ENCODE peak calls at places on chromosomes 4 and X, in five cellular contexts. G is HFF-Myc; D is naive thymus-derived CD4-positive, alpha-beta T cell; A is substantia nigra; F is NCI-H748 treated with DMSO at 0.1 percent for 48 hours. P is an unnamed sample.

GRCh38 chr4:183758006-183758734 is 99.1 kb downstream of the TRAPPC11 start:
- DNase-seq in A (no peak), F (no peak), G (no peak), D (no peak), P (no peak)

GRCh38 chr4:105972946-105973621 is 77.8 kb downstream of the NPNT start:
- DNase-seq in F (no peak), D (no peak), A (no peak), G (no peak), P (no peak)

GRCh38 chrX:17375631-17376380 is 806 bp downstream of the NHS start:
- DNase-seq in A (no peak), F (no peak), D (no peak), G (no peak), P (no peak)

GRCh38 chr4:186839122-186840037 is 115.7 kb upstream of the FAT1 start:
- DNase-seq in D (no peak), G (no peak), F (no peak), A (no peak), P (no peak)

GRCh38 chr4:89296871-89297270 is 10.7 kb downstream of the GPRIN3 start:
- DNase-seq in A (no peak), G (no peak), D (no peak), F (no peak), P (no peak)

GRCh38 chr4:7711330-7711963 is 228.2 kb downstream of the AFAP1 start:
- DNase-seq in F (no peak), A (no peak), G (no peak), D (no peak), P (no peak)

GRCh38 chr4:46444318-46444717 is 54.4 kb upstream of the GABRA2 start:
- DNase-seq in D (no peak), G (no peak), F (no peak), A (no peak), P (no peak)

GRCh38 chrX:1386338-1387127 is 5.4 kb downstream of the SLC25A6 start:
- DNase-seq in D (no peak), A (no peak), G (no peak), F (no peak), P (no peak)

GRCh38 chr4:45036677-45037076 is 310.3 kb upstream of the GNPDA2 start:
- DNase-seq in F (peak; percentile 7), A (no peak), D (no peak), G (no peak), P (no peak)

GRCh38 chr4:164803702-164804101 is 49.8 kb downstream of the SMIM31 start:
- DNase-seq in G (no peak), A (no peak), D (no peak), F (no peak), P (no peak)

GRCh38 chrX:69932323-69932722 is 117.4 kb downstream of the AWAT2 start:
- DNase-seq in F (no peak), D (no peak), A (no peak), G (no peak), P (no peak)

GRCh38 chr4:123937612-123938011 is 541.0 kb downstream of the SPRY1 start:
- DNase-seq in A (no peak), G (no peak), F (no peak), D (no peak), P (no peak)

GRCh38 chr4:89653012-89653411 is 183.9 kb downstream of the SNCA start:
- DNase-seq in A (no peak), F (no peak), D (no peak), G (no peak), P (no peak)

GRCh38 chrX:15718283-15718970 is 19.6 kb upstream of the CA5B start:
- DNase-seq in G (no peak), D (no peak), F (no peak), A (no peak), P (no peak)

GRCh38 chr4:24473309-24473721 is 111.0 kb downstream of the DHX15 start:
- DNase-seq in F (peak; percentile 3), D (peak; percentile 3), G (no peak), A (no peak), P (no peak)

GRCh38 chr4:150136481-150136880 is 58.2 kb downstream of the DCLK2 start:
- DNase-seq in D (no peak), A (no peak), G (no peak), F (no peak), P (no peak)

GRCh38 chrX:14616876-14617275 is 87.5 kb downstream of the GLRA2 start:
- DNase-seq in F (no peak), D (no peak), G (no peak), A (no peak), P (no peak)

GRCh38 chr4:40710484-40711269 is 39.1 kb upstream of the NSUN7 start:
- DNase-seq in A (no peak), F (no peak), D (no peak), G (no peak), P (no peak)

GRCh38 chrX:84258708-84259107 is 70.7 kb upstream of the RPS6KA6 start:
- DNase-seq in D (no peak), F (no peak), G (no peak), A (no peak), P (no peak)

GRCh38 chr4:26859762-26860156 is 882 bp upstream of the STIM2 start:
- DNase-seq in A (no peak), F (peak; percentile 35), G (no peak), D (no peak), P (no peak)